ENCODE peak calls at places on chromosomes 11 and 22, in four cellular contexts. T, I, U and B are unnamed samples.

GRCh38 chr11:64178203-64178602 is 7.8 kb upstream of the STIP1 start:
- DNase-seq in T (no peak), I (no peak), U (no peak), B (no peak)

GRCh38 chr11:75241036-75241905 is 697 bp downstream of the TPBGL start:
- DNase-seq in T (peak), I (no peak), U (peak), B (peak)

GRCh38 chr22:39209756-39210155 is 35.0 kb downstream of the PDGFB start:
- DNase-seq in U (no peak), T (no peak), I (no peak), B (no peak)

GRCh38 chr22:17912942-17913704 is 111.2 kb downstream of the MICAL3 start:
- DNase-seq in I (no peak), U (no peak), T (no peak), B (no peak)

GRCh38 chr11:79040348-79040747 is 400.5 kb downstream of the TENM4 start:
- DNase-seq in T (no peak), I (no peak), U (no peak), B (no peak)

GRCh38 chr11:34203377-34203801 is 98.0 kb downstream of the NAT10 start:
- DNase-seq in T (no peak), I (no peak), U (peak), B (no peak)

GRCh38 chr11:133898031-133898769 is 52.9 kb upstream of the SPATA19 start:
- DNase-seq in I (no peak), U (no peak), T (no peak), B (no peak)

GRCh38 chr11:126061707-126062678 is 673 bp downstream of the CDON start:
- DNase-seq in T (no peak), I (no peak), U (peak), B (peak)

GRCh38 chr11:6737872-6738466 is 33.8 kb downstream of the OR2AG2 start:
- DNase-seq in I (no peak), T (peak), U (peak), B (peak)

GRCh38 chr11:56887940-56888339 is 100.8 kb upstream of the OR5AK2 start:
- DNase-seq in T (no peak), U (no peak), I (no peak), B (no peak)

GRCh38 chr11:73386026-73386425 is 9.8 kb downstream of the RELT start:
- DNase-seq in T (peak), U (no peak), I (peak), B (no peak)

GRCh38 chr22:32127904-32128303 is 31.2 kb downstream of the C22orf42 start:
- DNase-seq in U (no peak), I (no peak), T (peak), B (no peak)

GRCh38 chr11:69642549-69642912 is 1.6 kb downstream of the CCND1 start:
- DNase-seq in I (no peak), U (no peak), T (peak), B (no peak)

GRCh38 chr22:42621505-42622002 is 6.9 kb upstream of the POLDIP3 start:
- DNase-seq in T (peak), U (peak), I (no peak), B (peak)

GRCh38 chr11:31870609-31871309 is 59.6 kb upstream of the PAX6 start:
- DNase-seq in T (peak), U (peak), I (no peak), B (peak)

GRCh38 chr11:46305295-46305694 is 27.8 kb downstream of the CREB3L1 start:
- DNase-seq in T (no peak), U (peak), I (no peak), B (no peak)

GRCh38 chr11:32353884-32354283 is 81.5 kb downstream of the WT1 start:
- DNase-seq in U (no peak), T (no peak), I (no peak), B (no peak)

GRCh38 chr11:113553235-113553634 is 78.0 kb upstream of the DRD2 start:
- DNase-seq in U (no peak), I (no peak), T (no peak), B (peak)

GRCh38 chr11:28822596-28822995 is 714.4 kb downstream of the METTL15 start:
- DNase-seq in U (no peak), I (no peak), T (no peak), B (no peak)

GRCh38 chr11:1262172-1263006 is 39.5 kb downstream of the MUC5B start:
- DNase-seq in I (peak), T (peak), U (peak), B (peak)

GRCh38 chr22:45254789-45255261 is 14.1 kb upstream of the KIAA0930 start:
- DNase-seq in U (no peak), T (no peak), I (peak), B (no peak)

GRCh38 chr11:9680028-9680427 is 16.2 kb downstream of the SWAP70 start:
- DNase-seq in T (no peak), U (no peak), I (no peak), B (no peak)

GRCh38 chr22:17396531-17396930 is 27.3 kb downstream of the CECR2 start:
- DNase-seq in T (no peak), I (no peak), U (no peak), B (no peak)

GRCh38 chr11:103234974-103235373 is 125.7 kb downstream of the DYNC2H1 start:
- DNase-seq in U (no peak), I (no peak), T (no peak), B (no peak)

GRCh38 chr11:61107888-61108287 is 5.6 kb downstream of the CD5 start:
- DNase-seq in U (no peak), T (no peak), I (no peak), B (no peak)

GRCh38 chr22:48664586-48664985 is 1163.1 kb downstream of the BRD1 start:
- DNase-seq in U (no peak), I (no peak), T (no peak), B (no peak)
- TF ChIP-seq ATF3 in U (no peak), I (no peak), T (no peak), B (no peak)

GRCh38 chr11:128687321-128687720 is 6.6 kb upstream of the FLI1 start:
- DNase-seq in U (no peak), T (no peak), I (no peak), B (no peak)
- TF ChIP-seq SIN3A in U (no peak), T (no peak), I (no peak), B (no peak)

GRCh38 chr11:68141247-68142027 is 20.2 kb upstream of the CHKA start:
- DNase-seq in I (no peak), U (no peak), T (no peak), B (no peak)
- TF ChIP-seq ZBTB33 in I (no peak), U (no peak), T (no peak), B (no peak)

GRCh38 chr22:37077802-37078448 is 26.4 kb downstream of the KCTD17 start:
- DNase-seq in T (peak), U (peak), I (no peak), B (peak)
- TF ChIP-seq ATF3 in T (no peak), U (no peak), I (no peak), B (no peak)

GRCh38 chr11:117618956-117619355 is 178.1 kb downstream of the DSCAML1 start:
- DNase-seq in I (no peak), T (no peak), U (no peak), B (no peak)

GRCh38 chr11:117618273-117618672 is 178.7 kb downstream of the DSCAML1 start:
- DNase-seq in T (no peak), U (no peak), I (no peak), B (no peak)

GRCh38 chr11:117621226-117621625 is 175.8 kb downstream of the DSCAML1 start:
- DNase-seq in I (no peak), T (peak), U (no peak), B (peak)

GRCh38 chr11:117620659-117621058 is 176.4 kb downstream of the DSCAML1 start:
- DNase-seq in I (no peak), T (no peak), U (no peak), B (no peak)

DNA sequence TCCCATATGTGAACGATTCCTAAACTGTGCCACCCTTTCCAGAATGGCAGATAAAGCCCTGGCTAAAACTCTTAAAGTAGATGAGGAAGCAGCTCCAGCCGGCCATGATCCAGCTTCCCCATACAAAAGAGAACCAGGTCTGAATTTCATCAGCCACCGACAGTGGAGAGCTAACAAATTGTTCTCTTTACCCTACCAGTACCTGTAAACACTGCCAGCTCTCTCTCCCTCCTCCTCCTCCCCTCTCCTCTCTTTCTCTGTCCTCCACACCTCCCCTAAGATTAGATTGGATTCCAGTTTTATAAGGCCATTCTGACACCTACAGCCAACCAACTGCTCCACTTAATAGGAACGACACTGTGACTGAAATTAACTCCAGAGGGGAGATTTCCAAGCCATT is 176.9 kb downstream of the DSCAML1 start:
- DNase-seq in T (no peak), I (no peak), U (no peak), B (no peak)
- TF ChIP-seq SIN3A in T (no peak), I (no peak), U (no peak), B (no peak)

GRCh38 chr11:15837901-15838489 is 518.4 kb downstream of the SOX6 start:
- DNase-seq in I (no peak), U (peak), T (no peak), B (no peak)
- TF ChIP-seq ZBTB33 in I (no peak), U (no peak), T (no peak), B (no peak)